ENCODE peak calls at places on chromosome 21, in ten cellular contexts. T is Peyer's patch, M is stomach, O is right lobe of liver, F is uterus, Z is body of pancreas, H is sigmoid colon, B is H54, V is breast epithelium, Y is HCT116. C is an unnamed sample.
A peak's percentile ranks its signal among the peaks of the same experiment; 100 is the strongest.

GRCh38 chr21:32070693-32071330 is 198.0 kb downstream of the HUNK start:
- DNase-seq in O (no peak), B (no peak), F (no peak), Y (no peak), Z (no peak), H (no peak), V (no peak), T (no peak), M (no peak), C (no peak)

GRCh38 chr21:33963848-33964555 is 48.4 kb upstream of the ATP5PO start:
- DNase-seq in F (no peak), Z (no peak), M (no peak), Y (no peak), B (no peak), T (no peak), O (no peak), V (no peak), H (no peak), C (no peak)

GRCh38 chr21:45430521-45431501 is 25.8 kb downstream of the COL18A1 start:
- DNase-seq in T (no peak), B (no peak), Y (no peak), F (no peak), H (no peak), V (no peak), O (no peak), Z (peak; percentile 57), M (no peak), C (peak; percentile 56)

GRCh38 chr21:14877581-14878228 is 187.1 kb downstream of the NRIP1 start:
- DNase-seq in T (no peak), H (no peak), Z (no peak), O (no peak), F (no peak), B (no peak), Y (no peak), V (no peak), M (no peak), C (no peak)

GRCh38 chr21:31850886-31851285 is 21.9 kb upstream of the HUNK start:
- DNase-seq in F (no peak), O (no peak), M (no peak), B (no peak), Z (no peak), H (no peak), T (no peak), Y (no peak), V (no peak), C (no peak)

GRCh38 chr21:15604424-15604823 is 125.4 kb upstream of the USP25 start:
- DNase-seq in F (no peak), H (no peak), T (no peak), O (no peak), M (no peak), Y (no peak), Z (no peak), B (no peak), V (no peak), C (no peak)

GRCh38 chr21:44985441-44986401 is 45.9 kb downstream of the SLX9 start:
- DNase-seq in F (peak; percentile 12), Y (no peak), O (peak; percentile 46), V (no peak), H (peak; percentile 61), Z (peak; percentile 8), T (no peak), B (no peak), M (no peak), C (no peak)

GRCh38 chr21:25624511-25624910 is 14.5 kb upstream of the JAM2 start:
- DNase-seq in T (no peak), Y (no peak), B (no peak), H (no peak), F (no peak), O (no peak), M (no peak), Z (no peak), V (no peak), C (no peak)

GRCh38 chr21:21000576-21001175 is 2.5 kb downstream of the NCAM2 start:
- DNase-seq in Z (no peak), O (no peak), V (no peak), M (no peak), Y (no peak), T (no peak), B (no peak), H (no peak), F (no peak), C (no peak)

GRCh38 chr21:35719105-35719504 is 341.2 kb downstream of the SETD4 start:
- DNase-seq in Z (no peak), H (no peak), O (no peak), M (no peak), T (no peak), B (no peak), V (no peak), F (no peak), Y (no peak), C (no peak)

GRCh38 chr21:44984792-44985440 is 45.1 kb downstream of the SLX9 start:
- DNase-seq in Z (peak; percentile 10), F (no peak), H (peak; percentile 62), V (no peak), B (no peak), Y (no peak), T (no peak), M (no peak), O (peak; percentile 52), C (no peak)

GRCh38 chr21:46158666-46159300 is 3.4 kb upstream of the FTCD start:
- DNase-seq in B (no peak), T (peak; percentile 23), F (peak; percentile 7), M (peak; percentile 17), H (peak; percentile 38), V (no peak), Y (no peak), Z (no peak), O (peak; percentile 48), C (no peak)

GRCh38 chr21:24290151-24290833 is 1317.0 kb downstream of the MRPL39 start:
- DNase-seq in V (no peak), F (no peak), B (no peak), O (no peak), T (no peak), M (no peak), Z (no peak), Y (no peak), H (no peak), C (no peak)

GRCh38 chr21:39613029-39613934 is 542 bp downstream of the B3GALT5 start:
- DNase-seq in B (no peak), M (no peak), H (no peak), Z (no peak), V (no peak), T (no peak), O (no peak), Y (no peak), F (no peak), C (no peak)

DNA sequence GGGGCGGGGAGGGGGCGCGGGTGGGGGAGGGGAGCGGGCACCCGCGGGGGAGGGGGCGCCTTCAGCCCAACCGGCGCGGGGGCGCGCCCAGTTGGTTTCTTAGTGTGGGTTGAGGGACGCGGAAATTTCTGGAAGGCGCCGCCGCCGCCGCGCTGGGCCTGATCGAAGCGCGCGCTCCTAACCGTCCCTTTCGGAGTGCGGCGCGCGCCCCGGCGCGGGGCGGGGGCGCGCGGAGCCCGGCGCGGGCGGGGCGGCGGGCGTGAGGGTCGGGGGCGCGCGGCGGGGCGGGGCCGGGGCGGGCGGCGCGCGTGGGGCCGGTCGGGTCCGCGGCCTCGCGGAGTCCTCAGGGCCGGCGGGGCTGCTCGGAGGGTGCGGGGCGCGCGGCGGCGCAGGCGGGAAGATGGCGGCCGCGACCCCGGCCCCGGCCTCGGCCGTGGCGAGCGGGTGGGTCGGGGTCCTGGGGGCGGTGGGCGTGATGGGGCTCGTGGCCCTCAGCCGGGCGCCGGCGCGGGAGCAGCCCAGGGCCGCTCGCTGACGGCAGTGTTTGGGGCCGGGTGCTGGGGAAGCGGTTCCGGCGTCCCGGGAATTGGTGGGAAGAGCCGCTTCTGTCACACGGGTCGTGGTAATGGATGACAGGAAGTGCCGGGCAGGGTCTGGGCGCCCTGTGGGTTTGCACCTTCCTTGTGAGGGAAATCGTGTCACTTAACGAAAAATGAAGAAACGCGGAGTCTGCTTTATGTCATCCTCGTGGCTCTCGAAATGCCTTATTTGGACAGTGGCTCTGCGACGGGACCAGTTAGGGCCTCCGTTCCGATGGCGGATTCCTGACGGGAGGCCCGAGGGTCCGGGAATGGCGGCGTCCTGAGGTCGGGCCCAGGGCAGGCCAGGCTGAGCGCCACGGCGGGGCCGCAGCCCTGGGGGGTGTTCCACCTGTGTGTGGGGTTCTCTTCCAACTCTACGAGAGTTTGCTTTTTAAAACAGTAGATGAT is 764 bp downstream of the PKNOX1 start:
- DNase-seq in Y (no peak), V (peak; percentile 55), M (peak; percentile 63), T (peak; percentile 77), O (peak; percentile 86), H (peak; percentile 85), F (peak; percentile 61), B (peak; percentile 69), Z (peak; percentile 67), C (peak; percentile 62)
- TF ChIP-seq POLR2A in Y (no peak), V (no peak), M (no peak), T (no peak), O (peak; percentile 42), H (no peak), F (peak; percentile 39), B (peak; percentile 62), Z (no peak), C (peak; percentile 0)

DNA sequence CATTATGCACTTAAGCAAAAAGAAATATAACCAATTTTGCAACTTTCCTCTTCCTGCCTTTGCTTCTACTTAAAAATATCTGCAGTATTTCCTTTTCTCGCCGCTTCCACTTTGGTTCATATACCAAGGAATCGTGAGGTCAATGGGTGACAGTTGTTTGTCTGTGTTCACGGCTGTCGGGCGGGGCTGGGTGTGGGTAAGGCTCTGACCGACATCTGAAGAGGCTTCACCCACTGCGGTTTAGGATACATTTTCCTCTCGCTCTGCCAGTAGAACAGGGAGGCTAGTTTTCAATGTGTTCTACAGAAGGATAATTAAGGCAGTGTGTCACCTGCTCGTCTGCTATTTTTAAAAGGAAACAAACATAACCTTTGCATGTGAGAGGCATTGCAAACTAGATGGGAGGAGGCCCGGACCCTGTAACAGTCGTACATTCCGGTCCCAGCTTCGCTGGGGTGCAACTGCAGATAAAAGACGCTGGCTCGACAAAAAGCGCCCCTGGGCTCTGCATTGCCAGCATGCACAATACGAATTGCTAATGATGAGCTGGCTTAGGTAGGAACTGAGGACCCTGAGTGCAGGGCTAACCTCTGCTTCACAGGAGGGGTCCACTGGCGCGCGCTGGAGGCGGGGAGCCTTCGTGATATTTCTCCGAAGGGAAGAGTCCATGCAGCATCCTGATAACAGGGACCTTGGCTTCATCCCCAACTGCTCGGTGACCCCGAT is 8.5 kb upstream of the ERG start:
- DNase-seq in Y (no peak), B (no peak), H (no peak), T (no peak), M (no peak), F (no peak), O (no peak), V (no peak), Z (no peak), C (no peak)
- TF ChIP-seq POLR2A in Y (no peak), B (no peak), H (no peak), T (no peak), M (no peak), F (no peak), O (no peak), V (no peak), Z (no peak), C (no peak)

GRCh38 chr21:29656504-29657227 is 283.1 kb downstream of the GRIK1 start:
- DNase-seq in V (no peak), F (no peak), T (no peak), O (no peak), Z (no peak), H (no peak), B (peak; percentile 39), M (no peak), Y (no peak), C (no peak)
- TF ChIP-seq POLR2A in V (no peak), F (no peak), T (no peak), O (no peak), Z (no peak), H (no peak), B (no peak), M (no peak), Y (no peak), C (no peak)

GRCh38 chr21:41678944-41679343 is 87.9 kb downstream of the RIPK4 start:
- DNase-seq in V (peak; percentile 94), M (peak; percentile 97), T (peak; percentile 96), O (peak; percentile 97), Z (peak; percentile 100), B (peak; percentile 98), H (peak; percentile 92), F (peak; percentile 62), Y (peak; percentile 96), C (peak; percentile 91)
- TF ChIP-seq POLR2A in V (no peak), M (no peak), T (no peak), O (no peak), Z (no peak), B (peak; percentile 50), H (no peak), F (no peak), Y (no peak), C (no peak)

C was measured in adrenal gland.